ENCODE peak calls at places on chromosomes 7 and 10, in seven cellular contexts. H is H7, S is K562, G is neural progenitor cell, O is fibroblast of the aortic adventitia, L is GM12865, D is aorta. M is an unnamed sample.

GRCh38 chr10:35470535-35470934 is 134.2 kb downstream of the CCNY start:
- DNase-seq in H (peak), S (no peak), G (peak), O (no peak), L (no peak), D (no peak), M (no peak)

GRCh38 chr10:95425592-95426465 is 135.0 kb upstream of the PDLIM1 start:
- DNase-seq in H (no peak), S (peak), G (no peak), O (no peak), L (no peak), D (no peak), M (no peak)

GRCh38 chr7:132557489-132558044 is 18.7 kb downstream of the PLXNA4 start:
- DNase-seq in H (peak), S (no peak), G (no peak), O (peak), L (no peak), D (no peak), M (no peak)

GRCh38 chr10:122126763-122127659 is 138.0 kb downstream of the TACC2 start:
- DNase-seq in H (peak), S (no peak), G (peak), O (peak), L (no peak), D (peak), M (no peak)

GRCh38 chr7:51240868-51241267 is 75.7 kb downstream of the COBL start:
- DNase-seq in H (no peak), S (no peak), G (no peak), O (no peak), L (no peak), D (no peak), M (no peak)

GRCh38 chr7:102236592-102237287 is 49.9 kb upstream of the SH2B2 start:
- DNase-seq in H (peak), S (peak), G (peak), O (peak), L (peak), D (peak), M (peak)

GRCh38 chr10:44696496-44696895 is 214.6 kb upstream of the TMEM72 start:
- DNase-seq in H (no peak), S (no peak), G (no peak), O (peak), L (no peak), D (no peak), M (no peak)

GRCh38 chr10:31273789-31274188 is 45.2 kb upstream of the ZEB1 start:
- DNase-seq in H (no peak), S (no peak), G (no peak), O (no peak), L (no peak), D (no peak), M (no peak)

GRCh38 chr7:137980308-137980707 is 21.6 kb downstream of the CREB3L2 start:
- DNase-seq in H (no peak), S (no peak), G (no peak), O (no peak), L (peak), D (no peak), M (no peak)

GRCh38 chr10:129233351-129234148 is 233.5 kb upstream of the MGMT start:
- DNase-seq in H (no peak), S (no peak), G (no peak), O (no peak), L (no peak), D (no peak), M (no peak)

GRCh38 chr10:114519306-114519669 is 115.0 kb upstream of the AFAP1L2 start:
- DNase-seq in H (no peak), S (no peak), G (no peak), O (peak), L (no peak), D (no peak), M (no peak)

GRCh38 chr10:117503170-117503885 is 39.2 kb upstream of the EMX2 start:
- DNase-seq in H (no peak), S (no peak), G (peak), O (peak), L (peak), D (no peak), M (no peak)

GRCh38 chr7:147803625-147804024 is 786.9 kb upstream of the C7orf33 start:
- DNase-seq in H (no peak), S (no peak), G (peak), O (no peak), L (no peak), D (no peak), M (no peak)

GRCh38 chr7:102106625-102107024 is 180.0 kb upstream of the SH2B2 start:
- DNase-seq in H (no peak), S (no peak), G (no peak), O (no peak), L (no peak), D (peak), M (no peak)

GRCh38 chr10:106557053-106557452 is 607.5 kb downstream of the SORCS1 start:
- DNase-seq in H (no peak), S (no peak), G (no peak), O (no peak), L (no peak), D (no peak), M (no peak)

GRCh38 chr10:104337527-104337984 is 709 bp downstream of the ITPRIP start:
- DNase-seq in H (peak), S (peak), G (peak), O (peak), L (peak), D (peak), M (no peak)

GRCh38 chr10:111057006-111057405 is 19.8 kb upstream of the ADRA2A start:
- DNase-seq in H (no peak), S (no peak), G (no peak), O (no peak), L (no peak), D (no peak), M (no peak)

GRCh38 chr7:92451645-92452044 is 4.4 kb downstream of the GATAD1 start:
- DNase-seq in H (no peak), S (no peak), G (no peak), O (no peak), L (no peak), D (no peak), M (no peak)

GRCh38 chr10:77230194-77230593 is 407.4 kb downstream of the KCNMA1 start:
- DNase-seq in H (no peak), S (no peak), G (no peak), O (peak), L (no peak), D (no peak), M (no peak)

GRCh38 chr10:129949411-129950335 is 14.4 kb downstream of the EBF3 start:
- DNase-seq in H (peak), S (no peak), G (peak), O (peak), L (no peak), D (no peak), M (peak)

GRCh38 chr10:92381543-92381954 is 90.6 kb downstream of the MARCHF5 start:
- DNase-seq in H (no peak), S (no peak), G (no peak), O (peak), L (no peak), D (no peak), M (no peak)

GRCh38 chr7:81629702-81630101 is 140.1 kb downstream of the HGF start:
- DNase-seq in H (no peak), S (no peak), G (no peak), O (no peak), L (no peak), D (no peak), M (no peak)

GRCh38 chr10:125232841-125233240 is 72.5 kb upstream of the CTBP2 start:
- DNase-seq in H (no peak), S (no peak), G (no peak), O (peak), L (no peak), D (no peak), M (no peak)

GRCh38 chr7:76358053-76358477 is 726 bp downstream of the YWHAG start:
- DNase-seq in H (no peak), S (peak), G (peak), O (peak), L (peak), D (peak), M (peak)

GRCh38 chr10:119339099-119339498 is 131.7 kb downstream of the GRK5 start:
- DNase-seq in H (no peak), S (no peak), G (no peak), O (no peak), L (no peak), D (no peak), M (no peak)

GRCh38 chr10:26809973-26810372 is 50.8 kb downstream of the ABI1 start:
- DNase-seq in H (no peak), S (no peak), G (no peak), O (no peak), L (no peak), D (no peak), M (no peak)

GRCh38 chr10:72086466-72087391 is 1.6 kb downstream of the SPOCK2 start:
- DNase-seq in H (peak), S (no peak), G (peak), O (no peak), L (peak), D (no peak), M (no peak)

GRCh38 chr10:88095291-88095721 is 231.9 kb downstream of the PTEN start:
- DNase-seq in H (no peak), S (no peak), G (no peak), O (peak), L (no peak), D (no peak), M (no peak)

GRCh38 chr7:48421357-48421756 is 250.1 kb downstream of the ABCA13 start:
- DNase-seq in H (no peak), S (no peak), G (peak), O (no peak), L (no peak), D (no peak), M (no peak)

GRCh38 chr7:137454169-137455166 is 110.9 kb upstream of the PTN start:
- DNase-seq in H (peak), S (peak), G (peak), O (peak), L (peak), D (no peak), M (peak)

GRCh38 chr10:15140640-15141039 is 27.9 kb downstream of the NMT2 start:
- DNase-seq in H (no peak), S (no peak), G (no peak), O (no peak), L (no peak), D (no peak), M (no peak)

GRCh38 chr10:123417414-123417813 is 248.7 kb upstream of the GPR26 start:
- DNase-seq in H (no peak), S (no peak), G (no peak), O (no peak), L (peak), D (no peak), M (no peak)

GRCh38 chr7:116225860-116226259 is 15.5 kb downstream of the TES start:
- DNase-seq in H (no peak), S (no peak), G (no peak), O (no peak), L (no peak), D (no peak), M (no peak)

GRCh38 chr7:110973566-110973965 is 117.4 kb upstream of the LRRN3 start:
- DNase-seq in H (no peak), S (no peak), G (no peak), O (no peak), L (no peak), D (no peak), M (no peak)

GRCh38 chr10:29712108-29712507 is 77.3 kb upstream of the SVIL start:
- DNase-seq in H (peak), S (no peak), G (peak), O (no peak), L (no peak), D (no peak), M (no peak)

GRCh38 chr7:65216469-65216868 is 157.2 kb upstream of the ZNF92 start:
- DNase-seq in H (peak), S (peak), G (peak), O (peak), L (peak), D (peak), M (no peak)

GRCh38 chr10:132743925-132744490 is 41.9 kb downstream of the NKX6-2 start:
- DNase-seq in H (no peak), S (no peak), G (no peak), O (no peak), L (no peak), D (no peak), M (no peak)

GRCh38 chr7:132123763-132124162 is 452.5 kb downstream of the PLXNA4 start:
- DNase-seq in H (peak), S (no peak), G (peak), O (no peak), L (no peak), D (no peak), M (no peak)

DNA sequence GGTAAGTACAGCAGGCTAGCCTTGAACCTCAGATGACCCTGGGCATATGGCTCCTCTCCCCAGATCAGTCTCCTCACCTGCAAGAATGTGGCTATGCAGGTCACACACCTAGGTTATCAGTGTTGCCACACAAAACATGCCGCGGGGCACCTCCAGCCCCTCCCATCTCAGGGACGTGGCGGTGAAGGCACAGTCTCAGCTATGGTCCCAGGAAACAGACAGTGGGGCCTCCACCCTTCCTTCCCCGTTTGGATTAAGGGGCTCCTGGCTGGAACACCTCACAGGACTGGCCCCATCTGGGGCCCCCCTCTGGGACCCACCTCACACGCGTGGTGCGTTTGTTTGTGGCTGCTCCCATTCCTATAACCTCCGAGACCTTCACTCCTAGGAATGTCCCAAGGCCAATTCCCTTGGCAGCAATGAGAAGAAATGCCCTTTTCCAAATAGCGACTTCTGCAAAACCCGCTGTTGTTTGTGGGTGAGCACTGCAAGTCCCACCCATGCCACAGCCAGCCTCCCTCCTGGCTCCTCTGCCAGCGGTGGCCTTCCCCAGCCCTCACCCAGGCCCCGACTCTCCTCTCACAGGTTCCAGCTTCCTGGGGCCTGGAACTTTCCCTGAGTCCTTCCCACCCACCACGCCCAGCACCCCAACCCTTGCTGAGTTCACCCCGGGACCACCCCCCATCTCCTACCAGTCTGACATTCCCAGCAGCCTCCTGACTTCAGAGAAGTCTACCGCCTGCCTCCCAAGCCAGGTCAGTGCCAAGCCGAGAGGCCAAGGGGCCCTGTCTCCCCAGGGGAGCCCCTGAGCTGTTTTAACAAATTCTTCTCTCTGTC is 17.1 kb downstream of the ZMIZ2 start:
- DNase-seq in H (peak), S (no peak), G (no peak), O (no peak), L (no peak), D (no peak), M (no peak)
- H3K4me3 ChIP-seq in H (no peak), S (no peak), G (no peak), O (no peak), L (no peak), D (no peak), M (no peak)

GRCh38 chr10:11339660-11340059 is 271.8 kb downstream of the USP6NL start:
- DNase-seq in H (no peak), S (no peak), G (no peak), O (no peak), L (no peak), D (no peak), M (no peak)

GRCh38 chr10:11344081-11344480 is 267.4 kb downstream of the USP6NL start:
- DNase-seq in H (no peak), S (no peak), G (no peak), O (no peak), L (no peak), D (no peak), M (no peak)

GRCh38 chr10:11341253-11341652 is 270.2 kb downstream of the USP6NL start:
- DNase-seq in H (no peak), S (no peak), G (no peak), O (no peak), L (no peak), D (no peak), M (no peak)

GRCh38 chr10:11345224-11346054 is 266.0 kb downstream of the USP6NL start:
- DNase-seq in H (peak), S (no peak), G (peak), O (peak), L (peak), D (no peak), M (no peak)

DNA sequence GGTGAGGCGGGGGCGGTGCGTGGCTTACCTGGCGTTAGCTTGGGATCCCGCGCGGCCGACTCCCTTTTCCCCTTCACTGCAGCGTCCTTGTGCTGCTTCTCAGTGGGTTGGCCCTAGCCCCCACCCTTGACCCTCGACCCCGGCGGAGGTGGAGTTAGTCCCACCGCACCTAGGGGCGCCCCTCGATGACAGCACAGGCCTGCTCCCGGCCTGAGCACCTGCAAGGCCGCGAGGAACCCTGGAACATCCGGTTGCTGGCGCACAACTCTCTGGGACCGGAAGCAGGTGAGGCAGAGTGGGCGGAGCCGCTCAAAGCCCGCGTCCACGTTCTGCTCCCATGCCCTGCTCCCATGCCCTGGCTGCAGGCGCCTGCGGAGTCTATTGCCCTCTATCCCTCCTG is 266.9 kb downstream of the USP6NL start:
- DNase-seq in H (no peak), S (no peak), G (no peak), O (no peak), L (no peak), D (no peak), M (no peak)
- H3K4me3 ChIP-seq in H (no peak), S (no peak), G (no peak), O (no peak), L (no peak), D (no peak), M (no peak)

DNA sequence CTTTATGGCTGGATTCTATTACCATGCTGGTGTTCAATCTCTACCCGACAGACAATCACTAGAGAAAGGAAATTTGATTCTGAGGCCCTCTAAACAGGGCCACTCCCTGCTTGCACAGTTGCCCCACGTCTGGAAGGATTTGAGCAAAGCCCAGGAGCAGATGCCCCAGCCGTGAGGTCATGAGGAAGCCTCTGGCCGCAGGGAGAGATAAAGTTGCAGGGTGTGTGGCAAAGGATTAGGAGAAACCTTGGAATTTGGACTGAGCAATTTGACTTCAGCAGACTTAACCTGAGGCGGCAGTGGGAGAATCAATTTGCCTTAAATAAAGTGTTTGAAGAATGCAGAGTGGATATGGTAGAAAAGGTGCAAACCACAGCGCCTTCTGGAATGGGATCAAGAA is 40.2 kb upstream of the KLF6 start:
- DNase-seq in H (no peak), S (peak), G (peak), O (peak), L (no peak), D (no peak), M (no peak)
- H3K4me3 ChIP-seq in H (no peak), S (no peak), G (no peak), O (no peak), L (no peak), D (no peak), M (no peak)

DNA sequence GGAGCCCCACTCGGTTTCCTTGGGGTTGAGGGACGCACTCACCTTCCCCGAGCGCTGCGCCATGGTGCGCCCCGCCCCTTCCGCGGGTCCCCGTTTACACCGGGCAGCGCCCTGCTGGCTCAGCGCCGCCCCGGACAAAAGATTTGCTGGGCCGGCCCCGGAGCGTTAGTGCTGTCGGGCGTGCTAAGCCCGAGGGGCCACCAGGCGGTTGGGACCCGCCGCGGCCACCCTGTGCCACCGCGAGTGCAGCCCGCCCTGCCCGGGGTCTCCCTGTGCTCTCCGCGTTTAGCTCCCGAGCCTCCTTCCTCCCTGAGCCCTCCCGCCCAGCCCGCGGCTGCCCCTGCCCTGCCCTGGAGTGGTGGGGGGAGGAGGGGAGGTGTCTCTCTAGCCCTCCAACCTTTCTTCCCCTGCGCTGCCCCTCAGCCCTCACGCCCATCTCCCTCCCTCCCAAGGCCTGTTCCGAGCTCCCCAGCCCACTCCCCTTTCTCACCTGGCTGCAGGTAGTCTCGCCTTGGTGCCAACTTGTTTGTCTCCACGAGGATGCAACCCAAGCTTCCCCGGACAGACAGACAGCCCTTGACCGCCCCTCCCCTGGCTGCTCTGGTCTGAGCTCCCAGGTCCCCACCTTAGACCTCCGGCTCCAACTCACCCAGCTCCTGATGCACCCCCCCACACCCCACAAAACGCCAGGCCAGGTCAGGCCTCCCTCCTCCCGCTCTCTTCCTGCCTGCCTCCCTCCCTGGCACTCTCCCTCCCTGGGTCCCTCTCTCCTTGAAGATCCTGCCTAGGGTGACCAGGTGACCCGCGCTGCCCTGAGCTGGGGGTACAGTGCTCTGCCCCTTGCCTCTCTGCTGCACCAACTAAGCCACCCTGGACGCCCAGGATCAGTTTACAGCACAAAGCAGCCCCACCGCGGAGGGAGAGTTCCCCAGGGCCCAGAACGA is at the start of gene CRYGN:
- DNase-seq in H (peak), S (no peak), G (peak), O (no peak), L (no peak), D (peak), M (no peak)
- H3K4me3 ChIP-seq in H (peak), S (no peak), G (peak), O (no peak), L (no peak), D (no peak), M (peak)

DNA sequence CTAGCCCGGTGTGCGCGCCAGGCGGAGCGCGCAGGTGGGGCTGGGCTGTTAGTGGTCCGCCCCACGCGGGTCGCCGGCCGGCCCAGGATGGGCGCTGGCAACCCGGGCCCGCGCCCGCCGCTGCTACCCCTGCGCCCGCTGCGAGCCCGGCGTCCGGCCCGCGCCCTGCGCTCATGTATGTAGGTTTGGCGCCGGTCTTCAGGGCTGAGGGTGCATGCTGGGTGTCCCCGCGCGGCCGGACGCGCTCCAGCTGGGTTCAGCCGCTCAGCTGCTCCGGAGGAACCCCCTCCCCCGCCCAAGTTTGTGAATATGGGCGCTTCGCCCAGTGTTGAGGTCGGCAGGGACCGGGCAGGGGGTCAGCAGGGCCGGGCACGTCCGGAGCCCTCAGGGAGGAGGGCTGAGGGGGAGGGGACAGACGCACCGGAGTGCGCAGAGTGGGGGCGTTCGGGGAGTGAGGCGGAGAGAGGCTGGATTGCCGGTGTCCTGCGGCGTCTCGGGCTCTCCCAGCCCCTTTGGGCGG is 561 bp downstream of the VWC2 start:
- DNase-seq in H (peak), S (no peak), G (peak), O (no peak), L (no peak), D (no peak), M (no peak)
- H3K4me3 ChIP-seq in H (peak), S (no peak), G (peak), O (no peak), L (peak), D (peak), M (peak)

M was measured in right atrium auricular region.